ENCODE peak calls at places on chromosomes 4 and X, in nine cellular contexts. Y is ovary, P is K562, U is sigmoid colon, M is tibial nerve, O is A549, C is GM12878, H is transverse colon, F is stomach. T is an unnamed sample.

GRCh38 chr4:151807220-151807619 is 46.4 kb upstream of the GATB start:
- DNase-seq in O (no peak), H (peak; percentile 37), F (no peak), C (no peak), U (no peak), P (no peak), Y (no peak), M (no peak), T (no peak)

GRCh38 chr4:80989921-80990544 is 40.5 kb upstream of the BMP3 start:
- DNase-seq in H (no peak), P (peak; percentile 27), M (peak; percentile 61), Y (no peak), C (peak; percentile 26), O (peak; percentile 1), U (no peak), F (no peak), T (no peak)

GRCh38 chrX:39772057-39772832 is 325.5 kb downstream of the BCOR start:
- DNase-seq in P (peak; percentile 55), U (no peak), F (peak; percentile 30), H (no peak), Y (peak; percentile 37), C (no peak), O (no peak), M (no peak), T (no peak)

GRCh38 chrX:151082077-151082948 is 94.1 kb upstream of the GPR50 start:
- DNase-seq in P (peak; percentile 71), O (peak; percentile 56), C (no peak), Y (peak; percentile 30), M (peak; percentile 59), F (peak; percentile 65), H (peak; percentile 53), U (peak; percentile 72), T (no peak)

GRCh38 chr4:171017596-171017995 is 795.6 kb upstream of the GALNTL6 start:
- DNase-seq in C (no peak), H (no peak), O (no peak), M (no peak), P (no peak), F (no peak), U (no peak), Y (no peak), T (no peak)

GRCh38 chr4:48340276-48340904 is 939 bp upstream of the SLAIN2 start:
- DNase-seq in Y (no peak), F (no peak), U (no peak), P (peak; percentile 49), H (peak; percentile 43), C (no peak), M (no peak), O (peak; percentile 10), T (no peak)

GRCh38 chr4:100933628-100934027 is 413.7 kb downstream of the PPP3CA start:
- DNase-seq in Y (no peak), H (no peak), M (no peak), C (no peak), O (no peak), U (no peak), P (no peak), F (no peak), T (no peak)

GRCh38 chr4:2591189-2591588 is 54.7 kb downstream of the FAM193A start:
- DNase-seq in P (peak; percentile 60), C (no peak), M (peak; percentile 13), H (no peak), U (no peak), Y (peak; percentile 28), O (no peak), F (no peak), T (no peak)

GRCh38 chr4:168744021-168744420 is 247.2 kb downstream of the PALLD start:
- DNase-seq in M (no peak), F (no peak), H (no peak), P (no peak), O (peak; percentile 13), Y (no peak), U (no peak), C (no peak), T (no peak)

GRCh38 chr4:65482410-65482809 is 187.9 kb downstream of the EPHA5 start:
- DNase-seq in C (no peak), H (no peak), M (no peak), O (no peak), P (no peak), Y (no peak), F (no peak), U (no peak), T (no peak)

GRCh38 chr4:151193414-151193813 is 83.5 kb upstream of the PRSS48 start:
- DNase-seq in O (no peak), Y (no peak), H (no peak), F (no peak), P (no peak), U (no peak), M (no peak), C (no peak), T (peak; percentile 8)

GRCh38 chr4:78776729-78777555 is 792 bp downstream of the BMP2K start:
- DNase-seq in P (peak; percentile 45), M (peak; percentile 20), H (peak; percentile 57), F (peak; percentile 39), Y (peak; percentile 9), O (peak; percentile 41), C (no peak), U (peak; percentile 72), T (no peak)

GRCh38 chr4:67765401-67765800 is 11.2 kb upstream of the GNRHR start:
- DNase-seq in M (no peak), O (no peak), H (no peak), C (no peak), F (no peak), Y (no peak), P (no peak), U (no peak), T (no peak)

GRCh38 chrX:7446815-7447214 is 298.9 kb upstream of the PUDP start:
- DNase-seq in Y (no peak), M (no peak), H (no peak), C (no peak), F (no peak), U (no peak), P (no peak), O (no peak), T (no peak)

DNA sequence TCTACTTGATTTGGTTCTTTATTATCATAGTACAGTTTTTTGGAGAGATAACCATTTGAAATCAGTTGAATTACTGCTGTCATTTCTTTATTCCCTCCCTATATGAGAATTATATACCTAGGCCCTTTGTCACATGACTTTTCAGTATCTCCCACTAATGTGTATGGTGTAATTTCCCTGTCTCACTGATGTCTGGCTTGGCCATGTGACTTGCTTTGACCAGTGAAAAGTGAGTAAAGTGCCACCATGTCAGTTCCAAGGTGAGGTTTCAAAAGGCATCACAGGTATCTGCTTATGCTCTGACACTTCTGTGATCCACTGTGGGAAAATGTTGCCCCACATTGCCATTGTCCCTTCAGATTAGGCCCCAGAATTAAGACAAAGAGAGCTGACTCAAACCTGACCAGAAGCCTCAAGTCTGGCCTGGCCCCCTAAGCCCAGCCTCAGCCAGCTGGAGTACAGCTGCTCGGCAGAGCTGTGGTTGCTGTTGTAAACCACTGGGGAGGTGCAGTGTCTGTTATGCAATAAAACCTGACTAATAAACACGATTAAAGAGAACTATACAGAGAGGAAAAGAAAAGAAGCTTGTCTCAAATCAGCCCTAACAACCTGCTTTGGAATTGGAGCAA is 27.5 kb downstream of the SETD7 start:
- DNase-seq in O (no peak), H (peak; percentile 62), Y (peak; percentile 61), U (peak; percentile 89), C (peak; percentile 11), M (peak; percentile 50), P (no peak), F (peak; percentile 45), T (no peak)
- TF ChIP-seq EP300 in O (no peak), H (no peak), Y (no peak), U (no peak), C (no peak), M (no peak), P (no peak), F (no peak), T (no peak)

DNA sequence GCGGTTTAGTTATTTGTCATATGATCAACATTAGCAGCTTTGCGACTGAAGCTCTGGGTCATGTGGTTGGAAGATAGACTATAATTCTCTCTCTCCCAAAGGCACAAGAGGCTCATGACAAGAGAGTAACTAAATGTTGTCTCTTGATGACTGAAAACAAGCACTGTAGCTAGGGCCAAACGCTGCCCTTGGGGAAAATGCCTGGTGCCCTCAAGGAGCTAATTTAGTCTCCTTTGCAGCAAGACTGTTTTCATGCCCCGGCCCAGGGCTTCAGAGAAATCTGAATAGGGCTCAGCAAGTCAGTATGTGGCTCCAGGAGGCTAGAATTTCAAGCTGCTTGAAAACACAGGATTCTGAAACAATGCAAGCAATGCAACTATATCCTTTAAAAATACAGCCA is 411.9 kb downstream of the GPAT3 start:
- DNase-seq in O (no peak), F (no peak), Y (no peak), U (no peak), H (no peak), C (no peak), P (no peak), M (no peak), T (no peak)
- TF ChIP-seq EP300 in O (no peak), F (no peak), Y (no peak), U (no peak), H (no peak), C (no peak), P (no peak), M (no peak), T (no peak)

GRCh38 chrX:106927700-106928099 is 7.5 kb downstream of the CLDN2 start:
- DNase-seq in C (no peak), O (peak; percentile 18), F (peak; percentile 65), M (no peak), H (no peak), P (no peak), U (no peak), Y (no peak), T (no peak)

GRCh38 chrX:106931831-106932491 is 11.8 kb downstream of the CLDN2 start:
- DNase-seq in F (no peak), C (no peak), M (no peak), P (no peak), H (no peak), O (no peak), Y (no peak), U (no peak), T (no peak)

GRCh38 chrX:106921637-106922036 is 1.4 kb downstream of the CLDN2 start:
- DNase-seq in H (no peak), M (no peak), O (no peak), P (no peak), F (no peak), C (no peak), U (no peak), Y (no peak), T (no peak)

GRCh38 chrX:106928227-106928626 is 8.0 kb downstream of the CLDN2 start:
- DNase-seq in C (no peak), F (no peak), P (no peak), M (no peak), H (no peak), U (no peak), Y (no peak), O (no peak), T (no peak)

GRCh38 chrX:106927023-106927422 is 6.8 kb downstream of the CLDN2 start:
- DNase-seq in P (no peak), H (no peak), U (no peak), C (no peak), M (no peak), F (no peak), Y (no peak), O (no peak), T (no peak)
- TF ChIP-seq EP300 in P (no peak), H (no peak), U (no peak), C (no peak), M (no peak), F (no peak), Y (no peak), O (no peak), T (no peak)

DNA sequence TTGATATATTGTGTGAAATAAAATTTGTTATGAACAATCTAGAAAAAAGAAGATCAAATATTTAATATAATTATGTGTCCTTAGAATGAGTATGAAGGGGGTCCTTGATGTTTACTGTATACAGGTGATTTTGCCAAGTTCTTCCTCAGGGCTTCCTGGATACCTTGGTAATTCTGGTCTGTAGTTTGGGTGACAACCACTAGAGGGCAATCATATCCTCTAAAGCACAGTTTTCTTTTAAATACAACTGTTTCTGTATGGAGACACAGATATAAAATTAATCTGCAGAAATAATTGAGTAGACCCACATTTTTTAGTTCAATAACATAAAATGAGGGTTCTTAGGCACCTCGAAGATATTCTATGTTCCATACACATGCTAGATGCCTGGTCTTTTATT is 157.7 kb downstream of the SPANXN1 start:
- DNase-seq in Y (no peak), U (no peak), O (peak; percentile 2), F (no peak), P (peak; percentile 8), M (peak; percentile 43), C (no peak), H (no peak), T (no peak)
- TF ChIP-seq EP300 in Y (no peak), U (no peak), O (no peak), F (no peak), P (no peak), M (no peak), C (no peak), H (no peak), T (no peak)